ENCODE peak calls at places on chromosome 21, in seven cellular contexts. Q is WTC11, E is H1, Y is HCT116, B is K562, R is HepG2, W is GM12878. X is an unnamed sample.

GRCh38 chr21:32207096-32207716 is 71.6 kb downstream of the MIS18A start:
- DNase-seq in Q (no peak), E (no peak), Y (no peak), B (no peak), R (no peak), W (no peak), X (no peak)

GRCh38 chr21:29991624-29992023 is 51.8 kb upstream of the GRIK1 start:
- DNase-seq in Q (peak), E (no peak), Y (no peak), B (no peak), R (no peak), W (no peak), X (no peak)

GRCh38 chr21:15671188-15671587 is 58.6 kb upstream of the USP25 start:
- DNase-seq in Q (no peak), E (no peak), Y (no peak), B (no peak), R (no peak), W (peak), X (no peak)

GRCh38 chr21:43772368-43772870 is 3.7 kb downstream of the CSTB start:
- DNase-seq in Q (peak), E (no peak), Y (no peak), B (peak), R (no peak), W (no peak), X (no peak)

GRCh38 chr21:15065381-15066230 is 806 bp upstream of the NRIP1 start:
- DNase-seq in Q (peak), E (peak), Y (no peak), B (peak), R (peak), W (no peak), X (peak)

GRCh38 chr21:16280731-16281130 is 550.9 kb downstream of the USP25 start:
- DNase-seq in Q (no peak), E (no peak), Y (no peak), B (no peak), R (no peak), W (no peak), X (no peak)

GRCh38 chr21:33293811-33294216 is 27.6 kb downstream of the IL10RB start:
- DNase-seq in Q (no peak), E (no peak), Y (no peak), B (no peak), R (no peak), W (no peak), X (no peak)

GRCh38 chr21:28554660-28555475 is 437.8 kb downstream of the LTN1 start:
- DNase-seq in Q (peak), E (peak), Y (no peak), B (no peak), R (no peak), W (no peak), X (no peak)

GRCh38 chr21:14916676-14917141 is 148.1 kb downstream of the NRIP1 start:
- DNase-seq in Q (no peak), E (no peak), Y (no peak), B (no peak), R (no peak), W (no peak), X (no peak)

GRCh38 chr21:28818663-28819278 is 173.9 kb downstream of the LTN1 start:
- DNase-seq in Q (no peak), E (no peak), Y (no peak), B (no peak), R (no peak), W (no peak), X (no peak)

GRCh38 chr21:26845750-26846035 is 484 bp upstream of the ADAMTS1 start:
- DNase-seq in Q (no peak), E (no peak), Y (no peak), B (no peak), R (no peak), W (no peak), X (no peak)

GRCh38 chr21:42858957-42859890 is 20.1 kb downstream of the WDR4 start:
- DNase-seq in Q (no peak), E (no peak), Y (no peak), B (no peak), R (no peak), W (no peak), X (no peak)

GRCh38 chr21:42654179-42654912 is 925 bp downstream of the PDE9A start:
- DNase-seq in Q (no peak), E (peak), Y (no peak), B (no peak), R (peak), W (no peak), X (peak)

GRCh38 chr21:28257276-28257675 is 735.4 kb downstream of the LTN1 start:
- DNase-seq in Q (no peak), E (no peak), Y (no peak), B (no peak), R (peak), W (no peak), X (no peak)

GRCh38 chr21:33345751-33346238 is 21.0 kb downstream of the IFNAR1 start:
- DNase-seq in Q (no peak), E (no peak), Y (no peak), B (no peak), R (no peak), W (no peak), X (no peak)

GRCh38 chr21:16007933-16008332 is 278.2 kb downstream of the USP25 start:
- DNase-seq in Q (no peak), E (no peak), Y (no peak), B (no peak), R (no peak), W (no peak), X (no peak)

GRCh38 chr21:43654806-43655489 is 4.3 kb downstream of the HSF2BP start:
- DNase-seq in Q (no peak), E (no peak), Y (no peak), B (no peak), R (no peak), W (no peak), X (no peak)

GRCh38 chr21:15992171-15992570 is 262.4 kb downstream of the USP25 start:
- DNase-seq in Q (no peak), E (no peak), Y (no peak), B (no peak), R (no peak), W (no peak), X (no peak)

GRCh38 chr21:36347962-36348328 is 27.9 kb downstream of the MORC3 start:
- DNase-seq in Q (no peak), E (no peak), Y (no peak), B (no peak), R (no peak), W (no peak), X (no peak)

GRCh38 chr21:42599962-42600361 is 53.5 kb upstream of the PDE9A start:
- DNase-seq in Q (no peak), E (no peak), Y (no peak), B (no peak), R (no peak), W (no peak), X (no peak)

GRCh38 chr21:43824250-43824882 is 35.0 kb downstream of the RRP1 start:
- DNase-seq in Q (no peak), E (no peak), Y (no peak), B (peak), R (no peak), W (no peak), X (no peak)

GRCh38 chr21:32981096-32981495 is 44.6 kb upstream of the OLIG2 start:
- DNase-seq in Q (no peak), E (no peak), Y (no peak), B (no peak), R (no peak), W (no peak), X (no peak)

GRCh38 chr21:32713726-32714125 is 14.1 kb downstream of the SYNJ1 start:
- DNase-seq in Q (no peak), E (no peak), Y (no peak), B (no peak), R (no peak), W (no peak), X (no peak)

GRCh38 chr21:43187715-43188114 is 18.9 kb downstream of the CRYAA start:
- DNase-seq in Q (no peak), E (no peak), Y (no peak), B (no peak), R (no peak), W (no peak), X (no peak)

GRCh38 chr21:21200939-21201610 is 202.9 kb downstream of the NCAM2 start:
- DNase-seq in Q (no peak), E (no peak), Y (no peak), B (no peak), R (no peak), W (no peak), X (no peak)

GRCh38 chr21:46641656-46642055 is 6.2 kb downstream of the PRMT2 start:
- DNase-seq in Q (no peak), E (no peak), Y (no peak), B (no peak), R (no peak), W (no peak), X (no peak)

GRCh38 chr21:32457360-32457840 is 44.9 kb downstream of the EVA1C start:
- DNase-seq in Q (no peak), E (no peak), Y (peak), B (peak), R (peak), W (no peak), X (no peak)

GRCh38 chr21:30769724-30770431 is 14.7 kb upstream of the KRTAP21-1 start:
- DNase-seq in Q (no peak), E (no peak), Y (no peak), B (no peak), R (no peak), W (no peak), X (no peak)

GRCh38 chr21:29025328-29025713 is 853 bp downstream of the USP16 start:
- DNase-seq in Q (no peak), E (no peak), Y (no peak), B (peak), R (no peak), W (no peak), X (no peak)

GRCh38 chr21:18529253-18529652 is 125.7 kb upstream of the TMPRSS15 start:
- DNase-seq in Q (no peak), E (no peak), Y (no peak), B (no peak), R (no peak), W (no peak), X (no peak)

GRCh38 chr21:23020969-23021368 is 2022.8 kb downstream of the NCAM2 start:
- DNase-seq in Q (no peak), E (no peak), Y (no peak), B (no peak), R (no peak), W (no peak), X (no peak)

GRCh38 chr21:31921079-31921478 is 48.3 kb downstream of the HUNK start:
- DNase-seq in Q (no peak), E (no peak), Y (no peak), B (no peak), R (no peak), W (no peak), X (no peak)

GRCh38 chr21:14115646-14116045 is 95.1 kb downstream of the LIPI start:
- DNase-seq in Q (no peak), E (no peak), Y (no peak), B (no peak), R (no peak), W (no peak), X (no peak)

GRCh38 chr21:32372755-32373154 is 20.1 kb downstream of the URB1 start:
- DNase-seq in Q (no peak), E (no peak), Y (no peak), B (no peak), R (no peak), W (no peak), X (no peak)

GRCh38 chr21:14074177-14074576 is 136.6 kb downstream of the LIPI start:
- DNase-seq in Q (no peak), E (no peak), Y (no peak), B (no peak), R (no peak), W (no peak), X (no peak)

GRCh38 chr21:14773777-14774345 is 227.7 kb upstream of the SAMSN1 start:
- DNase-seq in Q (peak), E (peak), Y (peak), B (peak), R (peak), W (no peak), X (peak)

GRCh38 chr21:14989359-14989758 is 75.4 kb downstream of the NRIP1 start:
- DNase-seq in Q (no peak), E (no peak), Y (no peak), B (no peak), R (no peak), W (no peak), X (no peak)

GRCh38 chr21:31894441-31894840 is 21.6 kb downstream of the HUNK start:
- DNase-seq in Q (no peak), E (no peak), Y (no peak), B (no peak), R (no peak), W (no peak), X (no peak)

DNA sequence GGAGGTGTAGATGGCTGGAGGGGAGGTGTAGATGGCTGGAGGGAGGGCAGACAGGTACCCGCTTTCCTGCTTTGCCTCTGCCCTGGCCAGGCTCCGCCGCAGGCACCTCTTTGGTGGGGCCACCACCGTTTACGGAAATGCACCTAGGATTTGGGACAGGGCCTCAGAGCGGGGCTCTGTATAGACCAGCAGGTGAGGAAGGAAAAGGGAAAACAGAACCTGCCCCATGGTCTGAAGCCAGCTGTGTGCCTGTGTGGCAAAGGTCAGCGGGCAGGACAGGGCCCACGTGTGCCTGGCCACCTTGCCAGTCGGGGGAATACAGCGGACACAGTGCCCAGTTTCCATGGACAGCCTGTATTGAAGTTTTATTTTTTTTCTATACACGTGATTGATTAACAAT is 12.1 kb upstream of the PTTG1IP start:
- DNase-seq in Q (no peak), E (no peak), Y (no peak), B (no peak), R (no peak), W (no peak), X (no peak)
- TF ChIP-seq SP1 in Q (no peak), E (no peak), Y (no peak), B (no peak), R (no peak), W (no peak), X (no peak)

DNA sequence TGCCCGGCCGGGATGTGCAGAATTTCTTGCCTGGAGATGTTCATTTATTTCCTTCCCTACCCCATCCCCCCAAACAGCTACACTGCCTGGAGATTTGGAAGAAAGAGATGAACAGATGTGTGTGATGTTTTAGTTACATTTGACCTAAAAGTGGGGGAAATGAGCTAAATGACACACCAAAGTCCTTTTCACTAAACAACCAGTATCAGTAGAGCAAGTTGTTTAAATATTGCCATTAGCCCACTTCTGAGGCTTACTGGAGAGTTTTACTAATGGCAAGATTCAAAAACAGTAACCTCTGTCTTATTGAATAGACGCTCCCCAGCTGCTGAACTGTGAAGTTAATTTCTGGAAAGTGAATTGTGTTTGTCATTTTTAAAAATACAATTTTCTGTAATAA is 100.1 kb downstream of the RUNX1 start:
- DNase-seq in Q (no peak), E (no peak), Y (no peak), B (no peak), R (no peak), W (no peak), X (no peak)
- TF ChIP-seq SP1 in Q (no peak), E (no peak), Y (no peak), B (no peak), R (no peak), W (no peak), X (no peak)

GRCh38 chr21:41580758-41581554 is 73.0 kb upstream of the TMPRSS2 start:
- DNase-seq in Q (no peak), E (peak), Y (no peak), B (no peak), R (no peak), W (no peak), X (no peak)
- TF ChIP-seq SP1 in Q (no peak), E (no peak), Y (no peak), B (no peak), R (no peak), W (no peak), X (no peak)

GRCh38 chr21:17387030-17387617 is 125.7 kb upstream of the CXADR start:
- DNase-seq in Q (peak), E (no peak), Y (peak), B (peak), R (peak), W (peak), X (peak)

GRCh38 chr21:17388226-17388625 is 124.6 kb upstream of the CXADR start:
- DNase-seq in Q (no peak), E (no peak), Y (no peak), B (no peak), R (no peak), W (no peak), X (no peak)

GRCh38 chr21:17390575-17390974 is 122.3 kb upstream of the CXADR start:
- DNase-seq in Q (no peak), E (no peak), Y (no peak), B (no peak), R (no peak), W (no peak), X (no peak)

GRCh38 chr21:17389311-17389710 is 123.5 kb upstream of the CXADR start:
- DNase-seq in Q (no peak), E (no peak), Y (no peak), B (no peak), R (no peak), W (no peak), X (no peak)

GRCh38 chr21:17391811-17392340 is 121.0 kb upstream of the CXADR start:
- DNase-seq in Q (no peak), E (no peak), Y (no peak), B (no peak), R (no peak), W (no peak), X (no peak)
- TF ChIP-seq SP1 in Q (no peak), E (no peak), Y (no peak), B (no peak), R (no peak), W (no peak), X (no peak)

DNA sequence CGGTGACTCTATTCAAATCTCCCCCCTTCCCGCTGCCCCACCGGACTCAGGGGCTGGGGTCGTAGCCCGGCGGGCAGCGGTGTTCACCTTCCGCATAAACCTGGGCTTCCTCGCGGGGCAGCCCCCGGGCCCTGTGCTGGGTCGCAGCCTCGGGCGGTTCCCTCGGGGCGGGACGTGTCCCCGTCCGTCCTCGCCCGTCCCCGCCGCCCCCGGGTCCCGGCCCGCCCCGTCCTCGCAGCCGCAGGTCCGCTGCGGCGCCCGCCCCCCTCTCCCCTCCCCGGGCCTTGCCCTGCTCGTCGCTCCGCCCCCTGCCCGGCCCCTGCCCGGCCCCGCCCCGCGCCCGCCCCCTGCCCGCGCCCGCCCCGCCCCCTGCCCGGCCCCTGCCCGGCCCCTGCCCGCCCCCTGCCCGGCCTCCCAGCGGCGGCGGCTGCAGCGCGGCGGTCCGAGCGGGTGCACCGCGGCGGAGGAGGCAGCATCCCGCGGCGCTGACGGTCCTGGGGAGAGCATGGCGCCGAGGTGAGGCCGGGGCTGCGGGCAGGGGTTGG is at the start of gene COL18A1:
- DNase-seq in Q (peak), E (peak), Y (no peak), B (peak), R (no peak), W (no peak), X (peak)
- TF ChIP-seq SP1 in Q (peak), E (no peak), Y (no peak), B (no peak), R (no peak), W (no peak), X (no peak)

DNA sequence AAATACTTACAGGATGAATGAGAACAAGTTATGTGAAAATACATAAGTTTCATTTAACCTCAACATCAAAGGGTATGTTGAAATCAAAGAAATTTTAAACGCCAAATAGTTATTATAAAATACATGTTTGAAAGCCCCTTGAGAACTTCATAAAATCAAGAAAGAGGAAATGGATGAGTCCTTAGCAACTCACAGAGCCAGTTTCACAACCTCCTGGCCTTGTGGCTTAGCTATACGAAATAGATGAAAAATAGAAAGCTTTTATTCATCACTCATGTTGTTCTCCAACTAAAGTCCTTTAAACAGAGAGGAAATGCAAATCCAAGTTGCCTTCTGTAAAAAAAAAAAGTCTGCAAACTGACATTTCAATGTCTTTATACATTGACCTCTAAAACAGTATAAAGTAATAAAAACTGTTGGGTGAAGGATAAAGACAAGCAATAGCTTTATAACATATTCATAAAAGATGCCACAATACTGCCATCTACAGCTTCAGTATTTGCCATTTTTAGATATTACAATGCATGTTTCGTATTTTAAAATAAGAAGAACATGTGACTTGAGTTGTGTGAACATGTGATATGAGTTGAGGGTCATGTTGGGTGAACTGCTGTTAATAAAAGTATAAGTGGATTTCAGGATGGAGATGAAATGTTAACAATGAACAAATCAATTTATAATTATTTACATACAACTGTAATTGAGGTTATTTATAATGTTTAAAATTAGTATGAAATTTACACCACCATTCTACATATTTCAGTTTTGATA is 847.7 kb downstream of the MRPL39 start:
- DNase-seq in Q (no peak), E (no peak), Y (no peak), B (no peak), R (no peak), W (no peak), X (no peak)
- TF ChIP-seq SP1 in Q (no peak), E (no peak), Y (no peak), B (no peak), R (no peak), W (no peak), X (no peak)

GRCh38 chr21:37380349-37381323 is 14.1 kb downstream of the DYRK1A start:
- DNase-seq in Q (peak), E (no peak), Y (no peak), B (peak), R (no peak), W (no peak), X (no peak)
- TF ChIP-seq SP1 in Q (no peak), E (no peak), Y (no peak), B (no peak), R (no peak), W (no peak), X (no peak)

DNA sequence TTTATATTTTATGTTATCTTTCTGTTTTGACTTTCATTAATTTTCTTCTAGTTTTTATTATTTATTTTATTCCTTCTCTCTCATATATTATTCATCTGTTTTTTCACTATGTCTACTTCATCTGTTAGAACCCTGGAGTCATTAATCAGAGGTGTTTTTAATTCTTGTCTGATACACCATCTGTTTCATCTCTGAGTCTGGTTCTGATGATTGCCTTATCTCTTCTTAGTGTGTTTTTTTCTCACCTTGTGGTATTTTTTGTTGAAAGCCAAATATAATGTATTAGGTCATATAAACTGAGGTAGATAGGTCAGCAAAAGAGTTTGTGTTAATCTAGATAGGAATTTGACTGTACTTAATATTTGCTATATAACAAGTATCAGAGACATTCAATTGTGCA is 1005.7 kb upstream of the NCAM2 start:
- DNase-seq in Q (no peak), E (no peak), Y (no peak), B (no peak), R (no peak), W (no peak), X (no peak)
- TF ChIP-seq SP1 in Q (no peak), E (no peak), Y (no peak), B (no peak), R (no peak), W (no peak), X (no peak)